ENCODE peak calls at places on chromosomes 5 and 9, in seven cellular contexts. K is psoas muscle, S is HFFc6, U is WTC11, Z is HCT116, F is epithelial cell of esophagus, B is right lobe of liver. T is an unnamed sample.
A peak's percentile ranks its signal among the peaks of the same experiment; 100 is the strongest.

GRCh38 chr9:134220311-134220710 is 55.9 kb upstream of the RNU6ATAC start:
- DNase-seq in K (peak; percentile 30), S (no peak), U (no peak), Z (no peak), F (no peak), B (peak; percentile 81), T (no peak)

GRCh38 chr9:70297141-70297540 is 38.4 kb downstream of the SMC5 start:
- DNase-seq in K (no peak), S (peak; percentile 16), U (no peak), Z (no peak), F (peak; percentile 9), B (no peak), T (no peak)

GRCh38 chr5:135213034-135213386 is 179.0 kb upstream of the PITX1 start:
- DNase-seq in K (no peak), S (no peak), U (no peak), Z (no peak), F (no peak), B (no peak), T (no peak)

GRCh38 chr9:128153117-128153946 is 4.1 kb downstream of the LCN2 start:
- DNase-seq in K (peak; percentile 50), S (no peak), U (no peak), Z (no peak), F (no peak), B (no peak), T (no peak)

GRCh38 chr5:17440766-17441165 is 57.3 kb upstream of the TAF11L2 start:
- DNase-seq in K (no peak), S (no peak), U (no peak), Z (no peak), F (no peak), B (no peak), T (no peak)

GRCh38 chr5:68178579-68178978 is 37.0 kb upstream of the PIK3R1 start:
- DNase-seq in K (no peak), S (peak; percentile 35), U (no peak), Z (peak; percentile 3), F (peak; percentile 70), B (no peak), T (no peak)

GRCh38 chr5:14266686-14267085 is 123.5 kb downstream of the TRIO start:
- DNase-seq in K (no peak), S (no peak), U (no peak), Z (no peak), F (no peak), B (no peak), T (no peak)

GRCh38 chr9:85527331-85528015 is 214.3 kb downstream of the AGTPBP1 start:
- DNase-seq in K (no peak), S (no peak), U (no peak), Z (no peak), F (no peak), B (no peak), T (no peak)

GRCh38 chr5:139593716-139594319 is 32.7 kb downstream of the UBE2D2 start:
- DNase-seq in K (no peak), S (peak; percentile 18), U (no peak), Z (peak; percentile 21), F (peak; percentile 72), B (no peak), T (no peak)

GRCh38 chr5:41637869-41638268 is 127.5 kb upstream of the PLCXD3 start:
- DNase-seq in K (no peak), S (no peak), U (no peak), Z (peak; percentile 7), F (no peak), B (no peak), T (no peak)

DNA sequence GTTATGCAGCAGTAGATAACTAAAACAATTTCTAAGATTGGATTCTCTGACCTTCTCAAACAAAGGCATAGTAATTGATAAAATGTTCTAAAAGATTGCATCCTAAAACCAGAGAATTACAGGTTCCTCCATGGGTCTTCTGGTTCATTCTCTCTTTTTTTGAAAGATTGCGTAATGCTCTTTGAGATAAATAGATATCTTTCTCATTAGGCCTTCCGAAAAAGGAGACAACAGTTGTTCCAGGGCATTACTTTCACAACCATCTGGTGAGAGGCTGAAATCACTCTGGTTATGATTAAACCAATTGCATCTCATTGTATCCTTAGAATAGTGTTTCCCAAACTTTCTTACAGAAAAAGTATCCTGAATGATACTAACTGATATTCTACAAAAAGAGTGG is 174.7 kb upstream of the NREP start:
- DNase-seq in K (no peak), S (no peak), U (no peak), Z (no peak), F (no peak), B (no peak), T (no peak)
- TF ChIP-seq CTCF in K (no peak), S (no peak), U (no peak), Z (no peak), F (no peak), B (no peak), T (no peak)

GRCh38 chr5:132270345-132270685 is 12.8 kb downstream of the PDLIM4 start:
- DNase-seq in K (no peak), S (no peak), U (no peak), Z (no peak), F (no peak), B (no peak), T (no peak)

GRCh38 chr5:132272341-132273210 is 15.1 kb downstream of the PDLIM4 start:
- DNase-seq in K (peak; percentile 75), S (peak; percentile 30), U (peak; percentile 89), Z (no peak), F (peak; percentile 35), B (peak; percentile 54), T (peak; percentile 77)

GRCh38 chr5:132270706-132271105 is 13.2 kb downstream of the PDLIM4 start:
- DNase-seq in K (no peak), S (no peak), U (no peak), Z (no peak), F (no peak), B (no peak), T (no peak)

GRCh38 chr5:132269635-132270344 is 12.3 kb downstream of the PDLIM4 start:
- DNase-seq in K (no peak), S (no peak), U (no peak), Z (no peak), F (no peak), B (no peak), T (no peak)

GRCh38 chr5:132271251-132272246 is 14.1 kb downstream of the PDLIM4 start:
- DNase-seq in K (no peak), S (no peak), U (peak; percentile 45), Z (no peak), F (no peak), B (no peak), T (no peak)
- TF ChIP-seq CTCF in K (no peak), S (no peak), U (no peak), Z (no peak), F (no peak), B (no peak), T (no peak)

DNA sequence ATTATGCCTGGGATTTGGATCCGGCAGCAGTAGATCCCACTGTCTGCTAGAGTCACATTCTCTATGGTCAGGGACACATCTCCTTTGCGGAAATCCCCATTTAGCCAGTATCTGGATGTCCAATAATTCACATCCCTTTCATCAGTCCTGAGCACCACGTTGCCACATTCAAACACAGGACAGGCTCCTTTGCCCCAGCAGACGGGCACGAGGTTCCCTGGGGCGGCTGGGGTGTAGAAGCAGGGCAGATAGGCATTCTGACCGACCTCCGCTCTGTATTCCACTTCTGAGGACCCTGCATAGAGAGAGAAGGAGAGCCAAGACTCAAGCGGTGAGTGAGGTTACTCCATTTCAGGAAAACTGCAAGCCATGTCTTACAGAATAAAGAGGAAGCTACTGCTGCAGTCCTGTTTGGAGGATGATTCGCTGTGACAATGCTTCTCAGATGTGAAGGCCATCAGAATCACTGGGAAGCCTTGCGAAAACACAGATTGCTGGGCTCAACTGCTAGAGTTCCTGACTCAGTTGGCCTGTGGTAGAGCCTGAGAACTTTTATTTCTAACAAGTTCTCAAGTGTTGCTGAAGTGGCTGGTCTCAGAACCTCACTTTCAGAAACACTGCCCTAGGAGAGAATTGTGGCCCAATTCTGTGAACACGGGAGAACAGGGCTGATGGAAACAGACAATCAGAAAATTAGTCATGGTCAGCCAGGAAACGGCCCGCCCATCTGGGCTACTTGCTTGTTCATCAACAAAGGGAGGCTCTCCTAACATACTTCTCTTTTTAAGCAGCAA is 2.0 kb downstream of the HAVCR2 start:
- DNase-seq in K (no peak), S (no peak), U (no peak), Z (no peak), F (no peak), B (peak; percentile 33), T (no peak)
- TF ChIP-seq CTCF in K (no peak), S (no peak), U (no peak), Z (no peak), F (no peak), B (no peak), T (no peak)

GRCh38 chr9:4324513-4324912 is 24.6 kb upstream of the GLIS3 start:
- DNase-seq in K (no peak), S (peak; percentile 42), U (no peak), Z (no peak), F (no peak), B (no peak), T (no peak)
- TF ChIP-seq CTCF in K (no peak), S (no peak), U (no peak), Z (no peak), F (no peak), B (no peak), T (no peak)

DNA sequence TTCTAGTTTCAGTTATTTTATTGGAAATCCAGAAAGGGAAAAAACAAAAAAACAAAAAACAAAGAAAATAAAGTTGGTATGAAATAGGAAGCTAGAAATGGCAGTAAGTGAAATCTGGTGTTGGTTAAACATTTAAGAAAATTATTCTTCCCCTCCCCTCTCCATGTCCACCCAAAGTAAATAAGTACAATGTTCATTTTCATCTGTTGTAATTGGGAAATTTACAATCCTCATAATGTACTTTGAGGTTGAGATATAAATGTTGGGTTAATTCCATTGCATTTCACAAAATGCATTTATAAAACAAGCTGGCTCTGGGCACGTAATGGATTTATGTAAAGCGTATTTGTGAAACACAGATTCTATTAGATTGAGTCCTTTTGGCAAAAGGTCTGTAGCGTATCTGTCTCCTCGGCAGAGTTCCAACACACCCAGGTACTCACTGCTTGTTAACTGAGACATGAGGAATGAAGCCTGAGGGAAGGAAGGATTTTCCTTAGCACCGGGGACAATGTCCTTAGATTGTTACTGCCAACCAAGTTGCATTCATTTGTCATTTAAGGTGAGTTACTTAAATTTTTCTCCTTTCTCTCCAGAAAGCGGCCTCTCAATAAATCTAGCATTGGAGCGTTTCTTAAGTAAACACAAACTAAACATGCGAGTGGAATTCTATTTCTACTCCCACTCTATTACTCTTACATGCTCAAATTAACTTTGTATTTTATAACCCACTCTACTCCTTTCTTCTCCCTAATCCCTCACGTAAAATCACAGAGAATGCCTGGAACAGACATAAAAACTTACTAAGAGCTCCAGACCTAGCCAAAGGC is 912.3 kb upstream of the WWC1 start:
- DNase-seq in K (no peak), S (no peak), U (no peak), Z (no peak), F (peak; percentile 5), B (no peak), T (no peak)
- TF ChIP-seq CTCF in K (no peak), S (no peak), U (no peak), Z (no peak), F (no peak), B (no peak), T (no peak)

GRCh38 chr5:26323794-26324193 is 714.6 kb downstream of the CDH9 start:
- DNase-seq in K (peak; percentile 32), S (no peak), U (no peak), Z (no peak), F (no peak), B (no peak), T (no peak)

GRCh38 chr5:26326153-26326759 is 712.1 kb downstream of the CDH9 start:
- DNase-seq in K (peak; percentile 38), S (no peak), U (no peak), Z (no peak), F (no peak), B (no peak), T (no peak)

GRCh38 chr5:26329562-26330189 is 708.7 kb downstream of the CDH9 start:
- DNase-seq in K (no peak), S (no peak), U (no peak), Z (no peak), F (peak; percentile 6), B (no peak), T (no peak)
- TF ChIP-seq CTCF in K (no peak), S (peak; percentile 56), U (no peak), Z (peak; percentile 9), F (peak; percentile 19), B (peak; percentile 46), T (no peak)